ENCODE peak calls at places on chromosomes 5 and 9, in ten cellular contexts. N, H, S, I, M, A, K, U, L and B are unnamed samples.

GRCh38 chr5:132103969-132104391 is 30.4 kb downstream of the CSF2 start:
- DNase-seq in N (no peak), H (no peak), S (no peak), I (no peak), M (no peak), A (no peak), K (no peak), U (no peak), L (no peak), B (no peak)

GRCh38 chr9:7146582-7146981 is 388.8 kb downstream of the KDM4C start:
- DNase-seq in N (no peak), H (no peak), S (no peak), I (no peak), M (no peak), A (no peak), K (no peak), U (no peak), L (no peak), B (no peak)

GRCh38 chr9:9949368-9949767 is 663.4 kb downstream of the PTPRD start:
- DNase-seq in N (no peak), H (no peak), S (no peak), I (no peak), M (no peak), A (no peak), K (no peak), U (no peak), L (no peak), B (no peak)

GRCh38 chr9:101397746-101398334 is 578 bp downstream of the MRPL50 start:
- DNase-seq in N (no peak), H (no peak), S (no peak), I (no peak), M (no peak), A (no peak), K (no peak), U (no peak), L (no peak), B (no peak)

GRCh38 chr9:134319306-134320194 is 6.7 kb upstream of the RXRA start:
- DNase-seq in N (no peak), H (peak; percentile 50), S (no peak), I (no peak), M (peak; percentile 12), A (peak; percentile 63), K (no peak), U (no peak), L (no peak), B (no peak)

GRCh38 chr5:68547621-68548020 is 332.1 kb downstream of the PIK3R1 start:
- DNase-seq in N (no peak), H (no peak), S (no peak), I (no peak), M (no peak), A (no peak), K (no peak), U (no peak), L (no peak), B (no peak)

GRCh38 chr9:81822967-81823366 is 105.3 kb upstream of the SPATA31D4 start:
- DNase-seq in N (no peak), H (no peak), S (no peak), I (no peak), M (no peak), A (no peak), K (no peak), U (no peak), L (no peak), B (no peak)

GRCh38 chr9:22469928-22470544 is 23.4 kb downstream of the DMRTA1 start:
- DNase-seq in N (peak; percentile 49), H (no peak), S (no peak), I (no peak), M (no peak), A (no peak), K (no peak), U (no peak), L (no peak), B (no peak)

DNA sequence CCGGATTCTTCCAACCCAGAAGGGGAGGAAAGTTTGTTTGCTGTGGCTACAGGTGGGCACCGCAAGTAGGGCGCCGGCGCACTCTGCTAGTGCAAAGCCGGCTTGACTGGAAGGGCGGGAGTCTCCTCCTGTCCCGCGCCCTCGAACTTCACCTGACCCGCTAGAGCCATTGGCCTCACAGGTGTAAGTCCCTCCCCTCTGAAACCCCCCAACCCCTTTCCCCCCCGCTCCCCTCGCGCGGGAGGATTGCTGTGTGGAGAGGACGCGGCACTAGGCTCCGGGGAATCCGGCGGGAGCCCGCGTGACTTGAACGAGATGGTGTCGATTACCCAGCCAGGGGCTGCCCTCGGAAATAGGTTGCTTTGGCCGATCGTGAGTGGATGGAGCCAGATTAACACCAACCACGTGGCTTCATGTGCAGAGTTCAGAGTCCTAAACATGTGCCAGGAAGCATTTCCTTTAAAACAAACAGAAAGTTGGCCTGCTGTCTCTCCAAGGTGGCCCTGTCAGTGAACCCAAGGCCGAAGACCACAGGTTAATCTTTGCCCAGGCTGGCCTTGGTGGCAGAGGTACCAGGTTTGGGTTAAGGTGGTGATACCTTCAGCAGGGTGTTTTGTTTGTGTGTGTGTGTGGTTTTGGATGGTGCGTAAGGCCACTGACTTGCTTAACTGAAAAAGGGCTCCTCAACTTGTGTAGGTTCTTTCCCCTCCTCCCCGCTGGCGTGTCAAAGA is 1.0 kb downstream of the IQGAP2 start:
- DNase-seq in N (peak; percentile 25), H (no peak), S (peak; percentile 84), I (peak; percentile 28), M (peak; percentile 14), A (peak; percentile 67), K (peak; percentile 88), U (peak; percentile 24), L (peak; percentile 87), B (peak; percentile 54)
- TF ChIP-seq POLR2A in N (no peak), H (no peak), S (no peak), I (no peak), M (no peak), A (no peak), K (no peak), U (no peak), L (peak; percentile 48), B (no peak)

GRCh38 chr5:157290156-157290980 is 24.4 kb downstream of the CYFIP2 start:
- DNase-seq in N (peak; percentile 56), H (no peak), S (peak; percentile 46), I (no peak), M (no peak), A (no peak), K (no peak), U (no peak), L (no peak), B (peak; percentile 61)

GRCh38 chr5:157292599-157292998 is 26.7 kb downstream of the CYFIP2 start:
- DNase-seq in N (no peak), H (no peak), S (no peak), I (no peak), M (no peak), A (no peak), K (no peak), U (no peak), L (no peak), B (no peak)

GRCh38 chr5:157295247-157295646 is 29.3 kb downstream of the CYFIP2 start:
- DNase-seq in N (no peak), H (no peak), S (no peak), I (no peak), M (no peak), A (no peak), K (no peak), U (no peak), L (no peak), B (no peak)

GRCh38 chr5:157290981-157291711 is 25.2 kb downstream of the CYFIP2 start:
- DNase-seq in N (peak; percentile 85), H (no peak), S (peak; percentile 55), I (no peak), M (no peak), A (no peak), K (peak; percentile 90), U (no peak), L (peak; percentile 54), B (peak; percentile 38)

GRCh38 chr5:157294692-157295091 is 28.8 kb downstream of the CYFIP2 start:
- DNase-seq in N (no peak), H (no peak), S (no peak), I (no peak), M (no peak), A (no peak), K (no peak), U (no peak), L (no peak), B (no peak)
- TF ChIP-seq CTCF in N (peak; percentile 10), H (no peak), S (no peak), I (no peak), M (no peak), A (no peak), K (no peak), U (no peak), L (no peak), B (no peak)

GRCh38 chr5:142368529-142368928 is 43.7 kb upstream of the SPRY4 start:
- DNase-seq in N (no peak), H (no peak), S (peak; percentile 59), I (no peak), M (no peak), A (no peak), K (no peak), U (no peak), L (no peak), B (no peak)

GRCh38 chr5:142360607-142361120 is 35.8 kb upstream of the SPRY4 start:
- DNase-seq in N (peak; percentile 59), H (no peak), S (no peak), I (no peak), M (no peak), A (peak; percentile 53), K (peak; percentile 48), U (no peak), L (peak; percentile 27), B (peak; percentile 77)

GRCh38 chr5:142363619-142363963 is 38.8 kb upstream of the SPRY4 start:
- DNase-seq in N (no peak), H (peak; percentile 9), S (no peak), I (no peak), M (no peak), A (peak; percentile 7), K (no peak), U (no peak), L (no peak), B (no peak)

GRCh38 chr5:142366007-142366406 is 41.2 kb upstream of the SPRY4 start:
- DNase-seq in N (no peak), H (no peak), S (no peak), I (no peak), M (no peak), A (peak; percentile 10), K (no peak), U (no peak), L (no peak), B (no peak)

DNA sequence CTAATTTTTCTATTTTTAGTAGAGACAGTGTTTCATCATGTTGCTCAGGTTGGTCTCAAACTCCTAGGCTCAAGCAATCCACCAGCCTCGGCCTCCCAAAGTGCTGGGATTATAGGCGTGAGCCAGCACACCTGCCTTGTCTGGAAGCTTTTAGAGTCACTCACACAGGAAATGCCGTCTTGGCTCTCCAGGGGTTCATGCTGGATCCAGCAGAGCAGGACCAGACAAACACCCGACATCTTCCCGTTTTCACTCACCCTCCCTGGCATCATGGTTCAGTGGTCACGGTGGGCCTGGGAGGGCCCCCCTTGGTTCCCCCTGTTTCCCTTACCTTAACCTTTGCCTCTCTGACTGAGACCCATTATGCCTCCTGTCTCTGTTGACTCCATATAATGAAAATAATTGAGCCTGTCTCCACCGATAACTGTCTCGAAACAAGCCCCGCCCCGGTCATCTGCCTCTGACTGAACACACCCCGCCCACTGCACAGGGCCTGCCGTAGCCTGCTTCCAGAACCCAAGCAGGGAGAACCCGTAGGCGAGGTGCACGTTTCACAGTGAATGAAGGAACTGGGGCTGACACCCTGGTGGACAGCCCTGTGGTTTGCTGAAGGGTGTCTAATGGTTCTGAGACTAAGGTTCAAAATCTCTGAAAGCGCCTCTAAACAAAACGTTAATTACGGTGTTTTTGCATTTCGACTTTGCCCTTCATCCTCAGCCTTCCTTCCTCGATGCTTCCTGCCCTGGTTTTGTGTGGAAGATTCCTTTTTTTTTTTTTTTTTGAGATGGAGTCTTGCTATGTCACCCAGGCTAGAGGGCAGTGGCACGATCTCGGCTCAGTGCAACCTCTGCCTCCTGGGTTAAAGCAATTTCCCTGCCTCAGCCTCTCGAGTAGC is 39.7 kb upstream of the SPRY4 start:
- DNase-seq in N (peak; percentile 56), H (peak; percentile 62), S (peak; percentile 54), I (peak; percentile 68), M (peak; percentile 46), A (peak; percentile 82), K (peak; percentile 70), U (peak; percentile 52), L (no peak), B (peak; percentile 91)
- TF ChIP-seq POLR2A in N (no peak), H (no peak), S (no peak), I (no peak), M (no peak), A (no peak), K (no peak), U (no peak), L (no peak), B (peak; percentile 37)

GRCh38 chr9:85425153-85425611 is 316.6 kb downstream of the AGTPBP1 start:
- DNase-seq in N (peak; percentile 62), H (no peak), S (peak; percentile 67), I (peak; percentile 34), M (no peak), A (no peak), K (peak; percentile 58), U (peak; percentile 34), L (peak; percentile 63), B (peak; percentile 66)
- TF ChIP-seq CTCF in N (peak; percentile 52), H (peak; percentile 51), S (no peak), I (peak; percentile 70), M (peak; percentile 17), A (no peak), K (no peak), U (no peak), L (peak; percentile 37), B (peak; percentile 62)